ENCODE peak calls at places on chromosomes 5 and 9, in six cellular contexts. A is NT2/D1, Z is NCI-H748 treated with DMSO at 0.1 percent for 48 hours, V is neural crest cell, K is caudate nucleus, Q is fibroblast of the aortic adventitia. N is an unnamed sample.

GRCh38 chr9:77977210-77977611 is 54.4 kb downstream of the GNAQ start:
- DNase-seq in A (peak; percentile 51), Z (peak; percentile 17), V (peak; percentile 31), K (no peak), Q (peak; percentile 90), N (peak; percentile 48)

GRCh38 chr9:110031511-110032173 is 176.3 kb downstream of the C9orf152 start:
- DNase-seq in A (no peak), Z (no peak), V (no peak), K (no peak), Q (peak; percentile 82), N (no peak)

GRCh38 chr9:125472926-125473701 is 211.5 kb downstream of the GAPVD1 start:
- DNase-seq in A (no peak), Z (no peak), V (no peak), K (no peak), Q (peak; percentile 83), N (no peak)

GRCh38 chr5:132961887-132962286 is 1.5 kb downstream of the AFF4 start:
- DNase-seq in A (no peak), Z (no peak), V (no peak), K (no peak), Q (peak; percentile 74), N (no peak)

GRCh38 chr5:123154857-123155467 is 65.9 kb downstream of the PRDM6 start:
- DNase-seq in A (no peak), Z (no peak), V (no peak), K (no peak), Q (peak; percentile 57), N (no peak)

GRCh38 chr9:107933042-107933441 is 443.5 kb upstream of the KLF4 start:
- DNase-seq in A (no peak), Z (no peak), V (no peak), K (no peak), Q (no peak), N (no peak)

GRCh38 chr9:133701981-133702797 is 36.0 kb downstream of the SARDH start:
- DNase-seq in A (no peak), Z (no peak), V (no peak), K (no peak), Q (peak; percentile 4), N (peak; percentile 50)

GRCh38 chr9:110217656-110218099 is 9.7 kb upstream of the C9orf152 start:
- DNase-seq in A (peak; percentile 50), Z (peak; percentile 38), V (no peak), K (no peak), Q (peak; percentile 75), N (peak; percentile 9)

GRCh38 chr5:17304282-17304681 is 86.9 kb downstream of the BASP1 start:
- DNase-seq in A (no peak), Z (no peak), V (no peak), K (no peak), Q (peak; percentile 56), N (no peak)

GRCh38 chr5:139473105-139473504 is 2.3 kb downstream of the SMIM33 start:
- DNase-seq in A (peak; percentile 78), Z (no peak), V (no peak), K (no peak), Q (peak; percentile 10), N (no peak)

GRCh38 chr9:136447173-136447778 is 7.6 kb upstream of the INPP5E start:
- DNase-seq in A (no peak), Z (no peak), V (no peak), K (no peak), Q (no peak), N (no peak)

GRCh38 chr9:137234758-137235423 is 4.2 kb downstream of the SLC34A3 start:
- DNase-seq in A (no peak), Z (no peak), V (no peak), K (no peak), Q (no peak), N (no peak)

GRCh38 chr5:64149857-64150521 is 15.7 kb upstream of the RNF180 start:
- DNase-seq in A (no peak), Z (no peak), V (no peak), K (no peak), Q (no peak), N (no peak)

GRCh38 chr5:178454821-178455479 is 135.2 kb downstream of the COL23A1 start:
- DNase-seq in A (no peak), Z (no peak), V (no peak), K (no peak), Q (no peak), N (no peak)

GRCh38 chr9:115034801-115035200 is 83.2 kb downstream of the TNC start:
- DNase-seq in A (no peak), Z (no peak), V (no peak), K (no peak), Q (peak; percentile 93), N (no peak)

GRCh38 chr5:119321569-119322311 is 34.1 kb upstream of the TNFAIP8 start:
- DNase-seq in A (no peak), Z (no peak), V (no peak), K (no peak), Q (no peak), N (no peak)

GRCh38 chr5:54004697-54005096 is 305.7 kb downstream of the ARL15 start:
- DNase-seq in A (no peak), Z (no peak), V (no peak), K (no peak), Q (no peak), N (no peak)

GRCh38 chr9:114309096-114309495 is 13.8 kb upstream of the ORM1 start:
- DNase-seq in A (no peak), Z (no peak), V (no peak), K (no peak), Q (no peak), N (no peak)

GRCh38 chr9:90774682-90775081 is 26.9 kb upstream of the SYK start:
- DNase-seq in A (no peak), Z (no peak), V (no peak), K (no peak), Q (no peak), N (no peak)

GRCh38 chr9:1979815-1980367 is 35.3 kb upstream of the SMARCA2 start:
- DNase-seq in A (no peak), Z (no peak), V (no peak), K (no peak), Q (peak; percentile 51), N (no peak)

GRCh38 chr9:136831002-136831719 is 11.1 kb upstream of the AJM1 start:
- DNase-seq in A (no peak), Z (no peak), V (no peak), K (no peak), Q (no peak), N (no peak)

GRCh38 chr9:87085073-87085472 is 137.8 kb upstream of the GAS1 start:
- DNase-seq in A (no peak), Z (no peak), V (no peak), K (no peak), Q (no peak), N (no peak)

GRCh38 chr5:55597014-55597981 is 62.5 kb upstream of the PLPP1 start:
- DNase-seq in A (no peak), Z (no peak), V (no peak), K (no peak), Q (peak; percentile 93), N (no peak)

GRCh38 chr9:15764131-15764530 is 211.3 kb downstream of the CCDC171 start:
- DNase-seq in A (no peak), Z (no peak), V (no peak), K (no peak), Q (no peak), N (no peak)

GRCh38 chr9:134290603-134291451 is 35.4 kb upstream of the RXRA start:
- DNase-seq in A (no peak), Z (no peak), V (no peak), K (no peak), Q (no peak), N (no peak)

GRCh38 chr5:124888622-124889521 is 142.4 kb upstream of the ZNF608 start:
- DNase-seq in A (no peak), Z (no peak), V (no peak), K (no peak), Q (no peak), N (no peak)

GRCh38 chr9:136280535-136281315 is 23.2 kb downstream of the CCDC187 start:
- DNase-seq in A (no peak), Z (no peak), V (no peak), K (no peak), Q (no peak), N (no peak)

GRCh38 chr5:171957591-171958251 is 48.7 kb downstream of the FBXW11 start:
- DNase-seq in A (no peak), Z (no peak), V (no peak), K (no peak), Q (no peak), N (no peak)

GRCh38 chr9:129574911-129575574 is 45.9 kb downstream of the C9orf50 start:
- DNase-seq in A (no peak), Z (no peak), V (no peak), K (no peak), Q (no peak), N (no peak)

GRCh38 chr9:116701940-116702642 is 15.0 kb downstream of the TRIM32 start:
- DNase-seq in A (no peak), Z (no peak), V (no peak), K (no peak), Q (no peak), N (no peak)

GRCh38 chr5:153617190-153617589 is 126.7 kb downstream of the GRIA1 start:
- DNase-seq in A (no peak), Z (no peak), V (no peak), K (no peak), Q (peak; percentile 47), N (no peak)

GRCh38 chr5:143060018-143060417 is 289.8 kb downstream of the ARHGAP26 start:
- DNase-seq in A (no peak), Z (no peak), V (no peak), K (no peak), Q (no peak), N (no peak)

GRCh38 chr5:1806974-1807373 is 5.8 kb downstream of the NDUFS6 start:
- DNase-seq in A (no peak), Z (no peak), V (no peak), K (no peak), Q (no peak), N (no peak)

N was measured in DMS153.